ENCODE peak calls at places on chromosome 14, in seven cellular contexts. G is brain microvascular endothelial cell, D is A673, H is transverse colon, E is OCI-LY7, X is HCT116, K is stomach. M is an unnamed sample.
A peak's percentile ranks its signal among the peaks of the same experiment; 100 is the strongest.

GRCh38 chr14:44912041-44912869 is 49.5 kb downstream of the KLHL28 start:
- DNase-seq in G (no peak), D (no peak), H (no peak), E (no peak), X (no peak), K (no peak), M (no peak)

GRCh38 chr14:22026527-22026926 is 352.9 kb upstream of the OR4E1 start:
- DNase-seq in G (no peak), D (no peak), H (no peak), E (no peak), X (no peak), K (no peak), M (no peak)

GRCh38 chr14:54671537-54671936 is 104.6 kb downstream of the SAMD4A start:
- DNase-seq in G (no peak), D (no peak), H (no peak), E (no peak), X (no peak), K (no peak), M (no peak)

GRCh38 chr14:46496409-46496808 is 155.2 kb downstream of the RPL10L start:
- DNase-seq in G (no peak), D (no peak), H (no peak), E (no peak), X (no peak), K (no peak), M (no peak)

GRCh38 chr14:67228325-67228984 is 12.8 kb upstream of the PALS1 start:
- DNase-seq in G (no peak), D (peak; percentile 26), H (no peak), E (no peak), X (no peak), K (no peak), M (no peak)

GRCh38 chr14:96304956-96305355 is 48.9 kb downstream of the BDKRB1 start:
- DNase-seq in G (no peak), D (no peak), H (no peak), E (no peak), X (peak; percentile 4), K (no peak), M (no peak)

GRCh38 chr14:93970589-93970966 is 5.8 kb downstream of the ASB2 start:
- DNase-seq in G (no peak), D (peak; percentile 15), H (peak; percentile 66), E (peak; percentile 76), X (peak; percentile 33), K (peak; percentile 60), M (no peak)

GRCh38 chr14:106875503-106875902 is 1349.1 kb downstream of the TMEM121 start:
- DNase-seq in G (no peak), D (peak; percentile 47), H (peak; percentile 51), E (peak; percentile 86), X (no peak), K (peak; percentile 51), M (no peak)

GRCh38 chr14:90805662-90806548 is 10.3 kb downstream of the TTC7B start:
- DNase-seq in G (no peak), D (no peak), H (no peak), E (no peak), X (no peak), K (no peak), M (no peak)

GRCh38 chr14:58398895-58399294 is 3.2 kb downstream of the TOMM20L start:
- DNase-seq in G (no peak), D (no peak), H (no peak), E (no peak), X (no peak), K (no peak), M (no peak)

GRCh38 chr14:92898732-92899131 is 24.2 kb upstream of the CHGA start:
- DNase-seq in G (no peak), D (no peak), H (no peak), E (no peak), X (no peak), K (no peak), M (no peak)

GRCh38 chr14:55288439-55288838 is 17.2 kb downstream of the FBXO34 start:
- DNase-seq in G (no peak), D (no peak), H (no peak), E (no peak), X (no peak), K (no peak), M (no peak)

GRCh38 chr14:89977668-89978067 is 21.9 kb downstream of the TDP1 start:
- DNase-seq in G (no peak), D (no peak), H (no peak), E (no peak), X (no peak), K (no peak), M (no peak)

GRCh38 chr14:61443481-61443880 is 122.1 kb downstream of the PRKCH start:
- DNase-seq in G (no peak), D (no peak), H (no peak), E (no peak), X (no peak), K (no peak), M (no peak)

GRCh38 chr14:89137514-89138163 is 279.4 kb downstream of the FOXN3 start:
- DNase-seq in G (peak; percentile 68), D (no peak), H (no peak), E (no peak), X (peak; percentile 70), K (peak; percentile 90), M (peak; percentile 81)

GRCh38 chr14:34098045-34098984 is 147.4 kb upstream of the EGLN3 start:
- DNase-seq in G (peak; percentile 45), D (peak; percentile 40), H (peak; percentile 24), E (no peak), X (peak; percentile 46), K (peak; percentile 46), M (no peak)

GRCh38 chr14:55277972-55278740 is 6.9 kb downstream of the FBXO34 start:
- DNase-seq in G (no peak), D (peak; percentile 51), H (no peak), E (peak; percentile 61), X (no peak), K (no peak), M (peak; percentile 39)

GRCh38 chr14:63573579-63573978 is 30.4 kb upstream of the PPP2R5E start:
- DNase-seq in G (no peak), D (no peak), H (no peak), E (no peak), X (no peak), K (no peak), M (peak; percentile 27)

DNA sequence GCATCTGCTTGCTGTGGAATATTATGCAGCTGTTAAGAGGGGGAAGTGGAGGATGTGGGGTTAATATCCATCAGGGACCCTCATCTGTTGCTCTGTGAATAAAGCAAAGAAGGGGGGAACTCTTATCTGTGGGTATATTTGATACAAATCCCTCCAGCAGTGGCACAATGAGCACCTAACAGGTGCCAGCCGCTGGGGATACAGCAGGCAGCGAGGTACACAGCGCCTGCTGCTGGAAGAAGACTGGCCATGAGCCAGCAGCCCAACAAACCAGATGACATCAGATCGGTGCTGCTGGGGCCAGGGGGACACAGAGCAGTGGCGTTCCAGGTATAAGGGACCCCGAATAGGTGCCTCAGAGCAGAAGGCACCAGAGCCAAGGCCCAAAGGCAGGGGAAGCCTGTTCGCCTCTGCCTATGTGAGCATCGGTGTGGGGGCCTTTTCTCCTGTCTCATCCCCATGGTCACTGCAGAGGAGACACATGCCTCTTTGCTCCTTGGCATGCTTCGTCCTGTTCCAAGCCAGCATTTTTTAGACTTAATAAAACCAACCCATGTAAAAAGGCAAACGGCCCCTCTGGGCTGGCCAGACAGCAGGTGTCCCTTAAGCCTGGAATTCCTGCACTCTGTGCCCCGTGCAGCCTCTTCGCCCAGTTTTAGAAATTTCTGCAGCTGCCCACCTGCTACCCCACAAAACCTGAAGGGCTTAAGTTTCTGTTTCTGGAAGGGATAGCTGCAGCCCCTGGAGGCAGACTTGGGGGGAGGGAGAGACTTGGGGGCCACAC is 1.6 kb upstream of the CKB start:
- DNase-seq in G (no peak), D (no peak), H (no peak), E (no peak), X (no peak), K (no peak), M (no peak)
- TF ChIP-seq CTCF in G (no peak), D (no peak), H (no peak), E (peak; percentile 49), X (no peak), K (no peak), M (no peak)

DNA sequence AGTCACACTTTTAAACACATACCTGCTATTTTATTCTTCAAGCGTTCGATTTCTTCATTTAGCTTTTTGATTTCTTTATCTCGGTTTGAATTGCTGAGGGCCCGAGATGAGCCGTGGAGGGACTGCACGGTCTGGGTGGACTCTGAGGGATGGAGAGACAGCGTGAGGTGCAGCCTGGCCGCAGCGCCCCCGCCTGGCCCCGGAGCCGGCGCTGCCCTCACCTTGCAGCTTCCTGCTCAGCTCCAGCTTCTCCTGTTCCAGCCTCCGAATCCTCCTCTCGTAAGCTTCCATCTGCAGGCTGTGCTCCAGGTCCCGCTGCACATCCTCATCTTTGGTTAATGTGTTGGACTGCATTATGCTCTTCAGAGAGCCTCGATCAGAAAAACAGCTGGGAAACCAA is 53.2 kb downstream of the AMN start:
- DNase-seq in G (no peak), D (no peak), H (no peak), E (no peak), X (no peak), K (no peak), M (no peak)
- TF ChIP-seq CTCF in G (no peak), D (no peak), H (no peak), E (peak; percentile 33), X (no peak), K (no peak), M (no peak)

DNA sequence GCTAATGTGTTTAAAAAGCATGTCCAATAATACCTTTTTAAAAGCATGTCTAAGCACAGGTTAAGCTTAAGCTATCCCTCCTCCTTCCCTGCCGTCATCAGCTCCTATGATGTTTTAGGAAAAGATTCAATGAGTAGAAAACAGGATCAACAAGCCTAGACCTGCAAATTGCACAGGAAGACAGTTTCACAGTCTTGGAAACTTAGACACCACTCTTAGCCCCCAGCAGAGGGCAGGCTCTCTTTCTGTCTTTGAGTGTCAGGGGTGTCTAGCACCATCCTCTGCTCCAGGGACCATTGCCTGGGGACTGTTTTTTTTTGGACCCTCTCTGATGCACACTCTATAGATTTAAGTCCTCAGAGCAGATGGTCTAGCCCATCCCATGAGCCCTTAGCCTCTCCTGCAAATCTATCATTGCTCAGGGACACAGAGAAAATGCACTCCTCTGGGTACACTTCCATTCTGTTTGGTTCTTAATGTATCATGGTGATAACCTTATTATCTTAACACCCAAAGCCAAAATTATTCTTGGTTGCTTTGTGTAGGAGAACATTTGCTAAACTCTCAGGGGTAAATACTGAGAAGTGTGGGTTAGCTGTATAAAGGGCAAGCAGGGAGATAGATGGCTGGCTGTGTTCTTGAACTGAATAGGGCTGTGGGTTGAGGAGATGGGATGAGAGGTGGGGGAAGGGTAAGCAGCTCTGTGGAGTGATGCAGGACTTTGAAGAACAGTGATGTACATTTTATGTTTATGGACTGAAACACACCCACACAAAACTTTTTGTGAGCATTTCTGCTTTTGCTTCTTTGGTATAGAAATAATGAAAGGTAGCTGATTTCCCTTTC is 259.9 kb upstream of the DDHD1 start:
- DNase-seq in G (no peak), D (peak; percentile 25), H (no peak), E (peak; percentile 8), X (no peak), K (no peak), M (no peak)
- TF ChIP-seq CTCF in G (peak; percentile 71), D (peak; percentile 68), H (peak; percentile 22), E (peak; percentile 68), X (no peak), K (no peak), M (peak; percentile 67)

GRCh38 chr14:48690349-48690748 is 895.8 kb downstream of the RPS29 start:
- DNase-seq in G (no peak), D (peak; percentile 52), H (no peak), E (no peak), X (peak; percentile 8), K (no peak), M (no peak)

DNA sequence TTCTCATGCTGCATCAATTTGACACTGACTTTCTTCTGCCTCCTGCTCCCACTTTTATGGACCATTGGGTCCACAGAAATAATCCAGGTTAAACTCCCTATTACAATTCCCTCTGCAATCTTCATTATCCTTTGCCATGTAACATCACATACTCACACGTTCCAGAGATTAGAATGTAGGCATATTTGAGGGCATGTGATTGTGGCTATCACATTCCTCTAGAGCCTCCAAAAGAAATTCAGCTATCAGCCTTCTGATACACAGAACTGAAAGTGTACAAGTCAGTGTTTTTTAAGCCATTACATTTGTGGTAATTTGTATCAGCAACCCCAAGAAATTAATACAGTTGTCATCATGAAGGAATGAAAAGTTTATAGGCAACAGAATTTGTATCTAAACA is 892.4 kb downstream of the RPS29 start:
- DNase-seq in G (no peak), D (no peak), H (no peak), E (no peak), X (no peak), K (no peak), M (no peak)
- TF ChIP-seq CTCF in G (no peak), D (no peak), H (no peak), E (no peak), X (no peak), K (no peak), M (no peak)

M was measured in retinal pigment epithelial cell.